ENCODE peak calls at places on chromosomes 6 and 20, in five cellular contexts. L is heart right ventricle, E is adrenal gland, I is lung, U is tibial nerve. W is an unnamed sample. For H3K9me3, the result is how much of the 10 kb centered on the place peaks cover.

GRCh38 chr20:1422756-1423155 is 29.9 kb upstream of the FKBP1A start:
- DNase-seq in L (no peak), E (no peak), I (no peak), U (no peak), W (no peak)

GRCh38 chr6:113050010-113050893 is 703.1 kb downstream of the RFPL4B start:
- DNase-seq in L (no peak), E (no peak), I (no peak), U (no peak), W (no peak)

GRCh38 chr20:45290677-45291355 is 15.8 kb upstream of the RBPJL start:
- DNase-seq in L (peak), E (peak), I (peak), U (peak), W (peak)

GRCh38 chr20:33475381-33476160 is 14.3 kb upstream of the CBFA2T2 start:
- DNase-seq in L (no peak), E (no peak), I (no peak), U (no peak), W (peak)

GRCh38 chr6:112941613-112942012 is 594.5 kb downstream of the RFPL4B start:
- DNase-seq in L (no peak), E (no peak), I (no peak), U (no peak), W (no peak)

GRCh38 chr20:59181936-59182335 is 18.3 kb downstream of the ZNF831 start:
- DNase-seq in L (no peak), E (no peak), I (no peak), U (no peak), W (no peak)

GRCh38 chr6:47520282-47520681 is 42.7 kb downstream of the CD2AP start:
- DNase-seq in L (no peak), E (no peak), I (no peak), U (no peak), W (no peak)

GRCh38 chr6:37717836-37718251 is 20.2 kb upstream of the MDGA1 start:
- DNase-seq in L (no peak), E (peak), I (no peak), U (no peak), W (no peak)

GRCh38 chr6:593139-593906 is 63.6 kb downstream of the HUS1B start:
- DNase-seq in L (no peak), E (peak), I (peak), U (peak), W (peak)

DNA sequence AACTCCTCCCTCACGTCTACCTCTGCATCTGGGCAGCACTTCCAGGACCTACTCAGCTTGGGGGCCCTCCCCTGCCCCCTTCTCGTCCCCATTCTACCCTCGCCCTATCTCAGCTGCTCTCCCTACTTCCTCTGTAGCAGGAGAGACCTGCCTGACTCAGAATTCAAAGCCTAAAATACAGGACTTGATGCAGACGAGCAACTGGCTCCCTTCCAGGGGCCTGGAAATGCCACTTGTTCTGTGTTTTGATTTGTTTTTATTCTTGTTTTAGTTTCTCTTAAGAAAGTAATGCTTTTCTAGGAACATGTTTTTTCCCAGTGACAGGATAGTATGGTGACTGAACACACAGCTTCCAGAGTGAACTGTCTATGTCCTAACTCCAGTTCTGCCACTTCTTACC is 320.4 kb upstream of the CDH4 start:
- DNase-seq in L (no peak), E (no peak), I (no peak), U (no peak), W (no peak)
- H3K9me3 ChIP-seq in L (under half), E (under half), I (under half), U (under half), W (under half)

GRCh38 chr6:137182654-137183073 is 9.2 kb upstream of the IL22RA2 start:
- DNase-seq in L (no peak), E (no peak), I (no peak), U (no peak), W (no peak)
- H3K9me3 ChIP-seq in L (under half), E (under half), I (under half), U (under half), W (under half)

GRCh38 chr6:22444335-22444734 is 125.0 kb upstream of the HDGFL1 start:
- DNase-seq in L (no peak), E (no peak), I (no peak), U (no peak), W (no peak)
- H3K9me3 ChIP-seq in L (under half), E (under half), I (under half), U (under half), W (under half)

DNA sequence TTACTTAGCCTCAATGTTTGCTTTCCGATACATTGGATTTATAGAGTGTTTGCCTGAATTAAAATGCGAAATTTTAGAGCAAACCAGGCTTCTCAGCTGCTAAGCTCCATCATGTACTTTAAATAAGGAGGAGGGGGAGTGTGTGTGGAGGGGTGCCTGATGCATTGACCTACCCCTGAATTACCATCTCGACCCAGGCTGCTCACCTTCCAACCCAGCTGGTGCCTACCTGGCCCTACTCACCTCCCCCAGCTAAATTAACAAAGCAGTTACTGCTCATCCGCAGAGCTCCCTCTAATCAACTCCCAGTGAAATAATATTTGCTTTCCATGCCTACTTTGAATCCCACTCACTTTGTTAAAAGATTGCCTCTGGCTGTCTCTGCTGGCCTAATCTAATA is 544.5 kb downstream of the MAFB start:
- DNase-seq in L (no peak), E (no peak), I (no peak), U (no peak), W (no peak)
- H3K9me3 ChIP-seq in L (under half), E (under half), I (under half), U (under half), W (under half)

GRCh38 chr20:49283703-49284625 is 6.1 kb upstream of the ZNFX1 start:
- DNase-seq in L (no peak), E (no peak), I (no peak), U (no peak), W (no peak)
- H3K9me3 ChIP-seq in L (under half), E (under half), I (under half), U (under half), W (under half)

DNA sequence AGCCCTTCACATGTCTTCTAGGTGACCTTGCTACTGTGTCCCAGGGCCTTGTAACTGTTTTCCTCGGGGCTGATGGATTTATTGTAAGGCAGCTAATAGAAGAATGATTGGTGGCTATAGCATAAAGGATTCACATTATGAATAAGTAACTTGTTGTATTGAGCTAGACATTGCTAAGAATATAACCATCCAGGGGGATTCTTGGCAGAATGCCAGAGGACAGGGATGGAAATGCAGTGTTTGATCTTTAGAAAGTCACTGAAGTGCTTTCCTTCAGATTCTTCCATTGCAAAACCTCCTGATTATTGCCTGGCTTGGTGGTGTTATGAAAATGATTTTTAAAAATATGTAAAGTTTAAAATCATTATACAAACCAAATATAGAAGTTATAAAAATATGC is 55.0 kb downstream of the PLEKHG1 start:
- DNase-seq in L (no peak), E (no peak), I (no peak), U (no peak), W (no peak)
- H3K9me3 ChIP-seq in L (under half), E (under half), I (under half), U (under half), W (under half)

W was measured in right cardiac atrium.